ENCODE peak calls at places on chromosome 10, in nine cellular contexts. C, B, N, Q, M, X, E, O and F are unnamed samples.
A peak's percentile ranks its signal among the peaks of the same experiment; 100 is the strongest.

GRCh38 chr10:67725567-67725966 is 29.6 kb upstream of the CTNNA3 start:
- DNase-seq in C (no peak), B (no peak), N (no peak), Q (no peak), M (no peak), X (no peak), E (no peak), O (no peak), F (no peak)

GRCh38 chr10:96261930-96262329 is 9.4 kb downstream of the BLNK start:
- DNase-seq in C (no peak), B (no peak), N (no peak), Q (no peak), M (no peak), X (no peak), E (no peak), O (no peak), F (no peak)

GRCh38 chr10:112953075-112953501 is 3.0 kb downstream of the TCF7L2 start:
- DNase-seq in C (peak; percentile 69), B (peak; percentile 41), N (no peak), Q (peak; percentile 33), M (no peak), X (peak; percentile 42), E (peak; percentile 66), O (no peak), F (no peak)

GRCh38 chr10:125521721-125522680 is 161.0 kb downstream of the TEX36 start:
- DNase-seq in C (no peak), B (no peak), N (no peak), Q (no peak), M (no peak), X (peak; percentile 7), E (no peak), O (peak; percentile 64), F (peak; percentile 59)

GRCh38 chr10:7610651-7611389 is 55.9 kb downstream of the ITIH5 start:
- DNase-seq in C (no peak), B (peak; percentile 49), N (no peak), Q (peak; percentile 29), M (no peak), X (peak; percentile 56), E (peak; percentile 50), O (no peak), F (no peak)

GRCh38 chr10:78039743-78040142 is 6.1 kb downstream of the RPS24 start:
- DNase-seq in C (no peak), B (no peak), N (no peak), Q (no peak), M (no peak), X (no peak), E (no peak), O (no peak), F (no peak)

GRCh38 chr10:34589275-34589674 is 225.8 kb downstream of the PARD3 start:
- DNase-seq in C (no peak), B (no peak), N (no peak), Q (no peak), M (no peak), X (no peak), E (no peak), O (no peak), F (no peak)

GRCh38 chr10:49053053-49053997 is 62.0 kb downstream of the VSTM4 start:
- DNase-seq in C (no peak), B (peak; percentile 29), N (no peak), Q (peak; percentile 36), M (no peak), X (no peak), E (no peak), O (no peak), F (peak; percentile 27)

GRCh38 chr10:93718937-93719725 is 16.7 kb upstream of the FRA10AC1 start:
- DNase-seq in C (no peak), B (no peak), N (no peak), Q (peak; percentile 17), M (no peak), X (peak; percentile 2), E (peak; percentile 5), O (no peak), F (no peak)

GRCh38 chr10:84907461-84908010 is 579.1 kb downstream of the CCSER2 start:
- DNase-seq in C (no peak), B (no peak), N (no peak), Q (no peak), M (no peak), X (no peak), E (no peak), O (no peak), F (no peak)

GRCh38 chr10:11874568-11875182 is 51.5 kb downstream of the PROSER2 start:
- DNase-seq in C (no peak), B (peak; percentile 78), N (peak; percentile 15), Q (peak; percentile 48), M (no peak), X (peak; percentile 76), E (peak; percentile 36), O (peak; percentile 65), F (peak; percentile 87)

GRCh38 chr10:11876805-11877395 is 53.7 kb downstream of the PROSER2 start:
- DNase-seq in C (no peak), B (no peak), N (no peak), Q (no peak), M (no peak), X (no peak), E (no peak), O (no peak), F (no peak)

GRCh38 chr10:11877506-11877905 is 54.4 kb downstream of the PROSER2 start:
- DNase-seq in C (no peak), B (no peak), N (no peak), Q (no peak), M (no peak), X (no peak), E (no peak), O (no peak), F (no peak)

GRCh38 chr10:11875499-11876281 is 52.5 kb downstream of the PROSER2 start:
- DNase-seq in C (peak; percentile 85), B (peak; percentile 92), N (no peak), Q (peak; percentile 77), M (no peak), X (peak; percentile 84), E (peak; percentile 91), O (peak; percentile 98), F (no peak)

DNA sequence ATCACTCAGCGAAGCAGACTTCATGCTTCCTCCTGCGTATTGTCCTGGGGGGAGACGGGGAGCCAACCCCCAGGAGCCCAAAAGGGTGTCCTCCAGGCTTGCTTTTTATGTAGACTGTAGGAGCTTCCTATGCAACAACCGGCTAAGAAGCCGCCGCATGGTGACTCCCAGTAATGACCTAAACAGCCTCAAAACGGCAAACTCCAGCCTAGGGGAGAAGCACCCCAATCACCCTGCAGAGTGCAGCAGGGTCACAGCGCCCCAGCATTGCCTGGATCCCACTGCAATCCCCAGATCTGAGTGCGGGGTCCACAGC is 52.0 kb downstream of the PROSER2 start:
- DNase-seq in C (no peak), B (no peak), N (no peak), Q (no peak), M (no peak), X (no peak), E (peak; percentile 24), O (peak; percentile 57), F (no peak)
- H3K4me3 ChIP-seq in C (no peak overlapping the region), B (no peak overlapping the region), N (no peak overlapping the region), Q (no peak overlapping the region), M (no peak overlapping the region), X (no peak overlapping the region), E (no peak overlapping the region), O (peak overlapping the region; percentile 4), F (no peak overlapping the region)

DNA sequence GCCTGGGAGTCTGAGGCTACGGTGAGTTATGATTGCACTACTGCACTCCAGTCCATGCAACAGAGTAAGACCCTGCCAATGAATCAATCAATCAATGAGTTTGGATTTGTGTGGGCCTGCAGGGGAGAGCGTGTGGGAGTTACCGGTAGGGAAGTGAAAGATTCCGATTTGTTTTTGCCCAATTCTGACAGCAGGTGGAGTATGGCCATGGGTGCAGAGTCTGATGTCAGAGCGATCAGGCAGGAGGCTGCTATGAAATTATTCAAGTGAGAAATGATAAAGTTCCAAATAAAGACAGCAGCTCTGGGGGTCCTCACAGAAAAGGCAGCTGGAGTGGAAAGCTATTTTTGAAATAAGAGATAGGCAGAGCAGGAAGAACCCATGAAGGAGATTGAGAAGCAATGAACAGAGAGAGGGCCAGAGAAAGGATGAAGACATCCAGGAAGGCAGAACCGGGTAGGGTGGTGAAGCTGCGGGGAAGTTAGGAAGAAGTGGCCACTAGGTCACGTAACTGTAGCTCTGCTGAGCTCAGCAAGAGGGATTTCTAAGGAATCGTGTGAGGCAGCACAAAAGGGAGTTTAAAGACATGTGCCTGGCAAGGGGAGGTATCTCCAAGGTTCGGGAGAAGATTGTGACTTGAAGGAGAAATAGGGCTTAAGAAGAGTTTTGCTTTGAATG is 93.7 kb upstream of the NMT2 start:
- DNase-seq in C (no peak), B (no peak), N (no peak), Q (no peak), M (no peak), X (peak; percentile 30), E (peak; percentile 48), O (peak; percentile 21), F (no peak)
- H3K4me3 ChIP-seq in C (no peak overlapping the region), B (no peak overlapping the region), N (no peak overlapping the region), Q (no peak overlapping the region), M (no peak overlapping the region), X (no peak overlapping the region), E (no peak overlapping the region), O (no peak overlapping the region), F (no peak overlapping the region)

DNA sequence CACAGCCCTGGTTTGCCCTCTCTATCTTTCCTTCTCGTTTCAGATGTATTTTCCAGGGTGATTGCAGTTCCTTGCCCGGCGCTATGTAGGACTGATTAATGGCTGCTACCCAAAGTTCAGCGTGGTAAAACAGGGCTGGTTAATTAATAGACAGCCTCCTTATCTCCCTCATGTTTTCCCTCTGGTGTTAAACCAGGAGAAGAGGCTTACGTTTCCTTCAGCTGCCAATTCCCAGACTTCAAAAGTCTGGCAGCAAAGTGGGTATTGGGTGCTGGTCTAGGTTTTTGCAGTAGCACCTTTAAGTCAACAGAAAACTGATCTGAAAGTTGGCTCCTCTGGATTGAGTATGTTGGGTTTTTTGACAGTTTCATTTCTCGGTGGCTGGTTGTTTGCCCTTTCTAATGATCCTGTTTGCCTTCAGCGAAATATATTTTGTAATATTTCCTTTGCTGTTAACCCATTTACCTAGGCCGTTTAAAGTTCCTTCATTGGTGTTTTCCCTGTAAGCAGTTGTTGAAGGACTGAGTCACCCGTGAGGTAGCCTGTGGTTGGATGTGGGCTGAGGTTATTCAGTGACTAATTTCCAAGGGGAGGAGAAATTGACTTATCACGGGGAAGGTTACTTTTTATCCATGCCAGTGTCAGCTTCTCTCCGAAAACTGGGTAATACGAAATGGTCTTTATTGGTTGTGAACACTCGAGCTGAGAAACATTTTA is 257.1 kb downstream of the KIAA1217 start:
- DNase-seq in C (no peak), B (peak; percentile 61), N (no peak), Q (no peak), M (no peak), X (peak; percentile 80), E (peak; percentile 79), O (peak; percentile 83), F (no peak)
- H3K4me3 ChIP-seq in C (peak overlapping the region; percentile 22), B (no peak overlapping the region), N (no peak overlapping the region), Q (no peak overlapping the region), M (no peak overlapping the region), X (peak overlapping the region; percentile 10), E (no peak overlapping the region), O (peak overlapping the region; percentile 46), F (no peak overlapping the region)

GRCh38 chr10:19634163-19634562 is 182.1 kb upstream of the PLXDC2 start:
- DNase-seq in C (no peak), B (no peak), N (no peak), Q (no peak), M (no peak), X (no peak), E (no peak), O (no peak), F (no peak)

GRCh38 chr10:19638873-19639233 is 177.4 kb upstream of the PLXDC2 start:
- DNase-seq in C (no peak), B (no peak), N (no peak), Q (no peak), M (no peak), X (no peak), E (no peak), O (no peak), F (no peak)

GRCh38 chr10:19640864-19641263 is 175.4 kb upstream of the PLXDC2 start:
- DNase-seq in C (no peak), B (no peak), N (no peak), Q (no peak), M (no peak), X (no peak), E (no peak), O (no peak), F (no peak)

GRCh38 chr10:19638173-19638872 is 177.9 kb upstream of the PLXDC2 start:
- DNase-seq in C (no peak), B (peak; percentile 43), N (no peak), Q (no peak), M (no peak), X (peak; percentile 99), E (peak; percentile 92), O (peak; percentile 37), F (no peak)
- H3K4me3 ChIP-seq in C (no peak overlapping the region), B (no peak overlapping the region), N (no peak overlapping the region), Q (peak overlapping the region; percentile 44), M (no peak overlapping the region), X (peak overlapping the region; percentile 51), E (peak overlapping the region; percentile 19), O (peak overlapping the region; percentile 29), F (no peak overlapping the region)